ENCODE peak calls at places on chromosomes 13 and 19, in seven cellular contexts. C is OCI-LY7, H is astrocyte, Z is GM23248, S is neural progenitor cell, B is PC-9, V is GM23338. E is an unnamed sample.

GRCh38 chr19:44939668-44940067 is 2.4 kb upstream of the APOC4 start:
- DNase-seq in C (no peak), H (no peak), Z (no peak), S (no peak), B (no peak), V (no peak), E (no peak)

GRCh38 chr19:40204381-40204780 is 13.2 kb downstream of the MAP3K10 start:
- DNase-seq in C (no peak), H (no peak), Z (no peak), S (no peak), B (no peak), V (no peak), E (no peak)

GRCh38 chr19:56477429-56478338 is 539 bp upstream of the ZNF667 start:
- DNase-seq in C (no peak), H (peak; percentile 87), Z (peak; percentile 98), S (peak; percentile 90), B (no peak), V (peak; percentile 87), E (no peak)

GRCh38 chr19:46515879-46516350 is 20.2 kb upstream of the PNMA8B start:
- DNase-seq in C (peak; percentile 68), H (peak; percentile 14), Z (peak; percentile 74), S (peak; percentile 57), B (no peak), V (peak; percentile 80), E (peak; percentile 71)

GRCh38 chr19:28358604-28359003 is 854.3 kb downstream of the UQCRFS1 start:
- DNase-seq in C (no peak), H (peak; percentile 32), Z (no peak), S (peak; percentile 14), B (no peak), V (peak; percentile 15), E (no peak)

GRCh38 chr13:94416454-94417080 is 62.9 kb downstream of the DCT start:
- DNase-seq in C (peak; percentile 17), H (peak; percentile 18), Z (peak; percentile 43), S (peak; percentile 83), B (peak; percentile 2), V (peak; percentile 94), E (no peak)

GRCh38 chr13:44142540-44142867 is 231.1 kb upstream of the SERP2 start:
- DNase-seq in C (no peak), H (no peak), Z (no peak), S (no peak), B (no peak), V (peak; percentile 25), E (no peak)

GRCh38 chr13:26983533-26984315 is 187.9 kb downstream of the USP12 start:
- DNase-seq in C (no peak), H (peak; percentile 22), Z (peak; percentile 39), S (no peak), B (no peak), V (no peak), E (no peak)

GRCh38 chr13:48586591-48587103 is 53.8 kb upstream of the RCBTB2 start:
- DNase-seq in C (no peak), H (peak; percentile 65), Z (peak; percentile 35), S (no peak), B (no peak), V (no peak), E (no peak)

GRCh38 chr19:17687141-17687856 is 855 bp downstream of the UNC13A start:
- DNase-seq in C (no peak), H (no peak), Z (no peak), S (peak; percentile 37), B (no peak), V (peak; percentile 85), E (no peak)

GRCh38 chr19:17686592-17687042 is 1.5 kb downstream of the UNC13A start:
- DNase-seq in C (no peak), H (no peak), Z (peak; percentile 49), S (peak; percentile 66), B (no peak), V (peak; percentile 90), E (peak; percentile 63)

GRCh38 chr19:17686027-17686511 is 2.1 kb downstream of the UNC13A start:
- DNase-seq in C (no peak), H (no peak), Z (peak; percentile 41), S (peak; percentile 39), B (no peak), V (peak; percentile 69), E (peak; percentile 84)

GRCh38 chr19:17688853-17689595 is 870 bp upstream of the UNC13A start:
- DNase-seq in C (no peak), H (no peak), Z (no peak), S (no peak), B (no peak), V (peak; percentile 71), E (no peak)

DNA sequence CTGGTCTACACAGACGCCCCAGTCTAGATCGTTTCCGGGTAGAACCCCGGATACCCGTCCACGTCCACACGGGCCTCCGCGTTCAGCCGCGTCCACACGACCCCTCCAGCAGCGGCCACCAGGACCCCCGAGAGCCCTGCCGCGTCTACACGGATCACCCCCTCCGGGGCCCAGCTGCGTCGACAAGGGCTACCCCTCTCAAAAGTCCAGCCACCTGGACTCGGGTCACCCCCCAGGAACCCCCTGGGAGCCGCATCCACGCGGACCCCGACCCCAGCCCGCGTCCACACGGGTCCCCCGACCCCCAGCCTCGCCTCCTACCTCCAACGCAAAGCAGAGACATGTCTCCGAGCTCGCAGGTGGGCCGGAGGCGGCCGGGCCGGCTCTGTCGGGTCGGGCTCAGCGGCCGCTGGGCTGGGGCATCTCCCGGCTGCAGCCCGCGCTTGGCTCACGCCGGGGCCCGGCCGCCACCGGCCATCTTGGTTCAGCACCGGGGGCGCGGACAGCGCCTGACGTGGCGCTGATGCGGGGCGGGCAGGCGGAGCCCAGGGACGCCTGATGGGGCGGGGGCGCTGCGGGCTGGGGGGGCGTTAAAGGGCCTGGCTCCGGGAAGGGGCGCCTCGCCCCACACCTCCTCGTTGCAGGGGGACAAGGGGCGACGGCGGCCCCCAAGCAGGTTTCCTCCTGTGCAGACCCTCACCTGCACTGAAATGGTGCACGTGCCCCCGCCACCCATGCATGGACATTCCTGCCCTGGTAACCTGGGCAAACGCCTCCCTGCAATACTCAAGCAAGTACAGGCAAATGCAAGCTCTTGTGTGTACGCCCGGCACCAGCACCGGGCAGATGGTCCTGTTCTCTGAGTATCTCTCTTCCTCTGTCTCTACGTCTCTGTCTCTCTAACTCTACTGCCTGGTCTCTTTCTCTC is at the start of gene UNC13A:
- DNase-seq in C (no peak), H (no peak), Z (peak; percentile 58), S (peak; percentile 92), B (peak; percentile 59), V (peak; percentile 88), E (peak; percentile 47)
- H3K4me2 ChIP-seq in C (no peak within 1 kb of the TSS), H (peak within 1 kb of the TSS; percentile 90), Z (no peak within 1 kb of the TSS), S (peak within 1 kb of the TSS; percentile 89), B (peak within 1 kb of the TSS; percentile 77), V (peak within 1 kb of the TSS; percentile 90), E (peak within 1 kb of the TSS; percentile 86)

GRCh38 chr19:47520839-47521238 is 6.0 kb upstream of the NAPA start:
- DNase-seq in C (no peak), H (no peak), Z (no peak), S (no peak), B (no peak), V (no peak), E (no peak)

GRCh38 chr19:47520343-47520806 is 5.5 kb upstream of the NAPA start:
- DNase-seq in C (no peak), H (no peak), Z (no peak), S (no peak), B (no peak), V (no peak), E (no peak)

GRCh38 chr19:47514869-47515588 is at the start of gene NAPA:
- DNase-seq in C (peak; percentile 100), H (peak; percentile 98), Z (peak; percentile 100), S (peak; percentile 100), B (peak; percentile 100), V (peak; percentile 100), E (peak; percentile 100)

GRCh38 chr19:47518854-47519253 is 4.0 kb upstream of the NAPA start:
- DNase-seq in C (no peak), H (no peak), Z (no peak), S (no peak), B (no peak), V (no peak), E (no peak)

GRCh38 chr19:47518139-47518538 is 3.3 kb upstream of the NAPA start:
- DNase-seq in C (peak; percentile 97), H (peak; percentile 39), Z (no peak), S (no peak), B (no peak), V (no peak), E (no peak)
- H3K4me2 ChIP-seq in C (peak overlapping the region; percentile 82), H (no peak overlapping the region), Z (no peak overlapping the region), S (no peak overlapping the region), B (no peak overlapping the region), V (no peak overlapping the region), E (no peak overlapping the region)

GRCh38 chr13:99970761-99971575 is 599 bp downstream of the ZIC5 start:
- DNase-seq in C (no peak), H (no peak), Z (peak; percentile 28), S (peak; percentile 87), B (no peak), V (peak; percentile 69), E (no peak)

GRCh38 chr13:99968521-99969367 is 2.8 kb downstream of the ZIC5 start:
- DNase-seq in C (no peak), H (no peak), Z (peak; percentile 53), S (peak; percentile 70), B (peak; percentile 29), V (peak; percentile 68), E (peak; percentile 66)

GRCh38 chr13:99967884-99968520 is 3.6 kb downstream of the ZIC5 start:
- DNase-seq in C (no peak), H (no peak), Z (no peak), S (peak; percentile 57), B (no peak), V (peak; percentile 51), E (no peak)

GRCh38 chr13:99969934-99970760 is 1.4 kb downstream of the ZIC5 start:
- DNase-seq in C (no peak), H (no peak), Z (peak; percentile 71), S (peak; percentile 92), B (peak; percentile 63), V (peak; percentile 84), E (no peak)

DNA sequence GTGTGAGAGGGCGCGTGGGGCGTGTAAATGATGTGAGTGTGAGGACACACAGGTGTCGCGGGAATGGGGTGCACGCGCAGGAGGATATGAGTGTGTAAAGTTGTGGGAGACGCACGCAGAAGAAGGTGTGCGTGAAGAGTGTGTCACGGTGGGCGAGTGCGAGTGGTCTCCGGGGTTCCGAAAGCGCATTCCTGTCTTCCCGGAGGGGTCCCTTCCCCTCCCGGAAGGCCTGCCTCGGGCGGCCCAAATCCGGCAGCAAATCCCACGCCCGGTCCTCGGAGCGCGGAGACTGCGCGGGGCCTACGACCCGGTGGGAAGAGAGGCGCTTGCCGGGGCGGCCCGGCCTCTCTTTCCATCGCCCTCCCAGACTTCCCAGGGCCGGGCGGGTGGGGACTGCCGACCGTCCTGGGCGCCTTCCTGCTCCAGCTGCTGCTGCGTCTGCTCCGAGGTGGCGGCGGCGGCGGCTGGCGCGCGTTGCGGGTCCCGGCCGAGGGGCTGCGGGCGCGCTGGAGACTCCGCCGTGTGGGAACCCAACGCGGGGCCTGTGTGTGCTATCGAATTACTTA is 2.1 kb downstream of the ZIC5 start:
- DNase-seq in C (no peak), H (no peak), Z (no peak), S (peak; percentile 58), B (no peak), V (no peak), E (no peak)
- H3K4me2 ChIP-seq in C (no peak overlapping the region), H (peak overlapping the region; percentile 80), Z (no peak overlapping the region), S (peak overlapping the region; percentile 98), B (peak overlapping the region; percentile 97), V (peak overlapping the region; percentile 85), E (peak overlapping the region; percentile 98)

DNA sequence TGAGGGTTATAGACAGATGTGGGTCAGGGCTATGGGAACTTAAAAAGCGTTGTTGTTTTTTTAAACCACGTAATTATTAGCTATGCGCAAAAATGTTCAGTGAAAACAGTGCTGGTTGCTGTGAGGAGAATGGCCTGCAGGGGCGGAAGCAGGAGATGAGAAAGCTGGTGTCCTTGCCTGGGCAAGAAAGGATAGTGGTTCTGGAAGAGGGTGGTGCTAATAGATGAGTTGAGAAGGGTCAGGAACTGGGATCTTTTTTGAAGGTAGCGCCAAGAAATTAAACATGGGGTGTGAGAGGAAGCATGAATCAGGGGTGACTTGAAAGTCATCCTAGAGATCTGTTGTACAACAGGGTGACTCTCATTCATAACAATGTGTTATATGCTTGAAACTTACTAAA is 4.8 kb upstream of the SMG9 start:
- DNase-seq in C (peak; percentile 56), H (peak; percentile 65), Z (peak; percentile 93), S (no peak), B (peak; percentile 41), V (peak; percentile 59), E (peak; percentile 82)
- H3K4me2 ChIP-seq in C (peak overlapping the region; percentile 50), H (peak overlapping the region; percentile 35), Z (peak overlapping the region; percentile 29), S (no peak overlapping the region), B (peak overlapping the region; percentile 32), V (no peak overlapping the region), E (peak overlapping the region; percentile 59)